ENCODE peak calls at places on chromosome 13, in ten cellular contexts. One of them, this sample, is unnamed.
A peak's percentile ranks its signal among the peaks of the same experiment; 100 is the strongest.

GRCh38 chr13:39417643-39418042 is 185.3 kb downstream of the LHFPL6 start:
- DNase-seq in A549: no peak
- DNase-seq in brain microvascular endothelial cell: peak; percentile 74
- DNase-seq in OCI-LY7: no peak
- DNase-seq in ascending aorta: no peak
- DNase-seq in K562: no peak
- DNase-seq in endothelial cell of umbilical vein: peak; percentile 74
- DNase-seq in SJSA1: peak; percentile 81
- DNase-seq in mesenchymal stem cell: peak; percentile 80
- DNase-seq in mammary epithelial cell: peak; percentile 21
- DNase-seq in this sample: peak; percentile 42

GRCh38 chr13:73932091-73932490 is 202.1 kb downstream of the KLF12 start:
- DNase-seq in mammary epithelial cell: no peak
- DNase-seq in mesenchymal stem cell: no peak
- DNase-seq in endothelial cell of umbilical vein: no peak
- DNase-seq in SJSA1: no peak
- DNase-seq in brain microvascular endothelial cell: no peak
- DNase-seq in ascending aorta: no peak
- DNase-seq in A549: no peak
- DNase-seq in K562: no peak
- DNase-seq in OCI-LY7: no peak
- DNase-seq in this sample: no peak

GRCh38 chr13:27423333-27423732 is 1.1 kb upstream of the GTF3A start:
- DNase-seq in OCI-LY7: no peak
- DNase-seq in A549: no peak
- DNase-seq in mesenchymal stem cell: no peak
- DNase-seq in brain microvascular endothelial cell: no peak
- DNase-seq in SJSA1: no peak
- DNase-seq in ascending aorta: no peak
- DNase-seq in endothelial cell of umbilical vein: no peak
- DNase-seq in K562: peak; percentile 25
- DNase-seq in mammary epithelial cell: no peak
- DNase-seq in this sample: no peak

GRCh38 chr13:60019119-60019993 is 144.4 kb downstream of the DIAPH3 start:
- DNase-seq in K562: no peak
- DNase-seq in SJSA1: no peak
- DNase-seq in OCI-LY7: peak; percentile 3
- DNase-seq in mammary epithelial cell: peak; percentile 44
- DNase-seq in endothelial cell of umbilical vein: no peak
- DNase-seq in ascending aorta: no peak
- DNase-seq in mesenchymal stem cell: peak; percentile 37
- DNase-seq in brain microvascular endothelial cell: no peak
- DNase-seq in A549: no peak
- DNase-seq in this sample: no peak

GRCh38 chr13:109744512-109745051 is 41.8 kb downstream of the IRS2 start:
- DNase-seq in K562: peak; percentile 51
- DNase-seq in endothelial cell of umbilical vein: no peak
- DNase-seq in ascending aorta: no peak
- DNase-seq in brain microvascular endothelial cell: peak; percentile 67
- DNase-seq in mammary epithelial cell: no peak
- DNase-seq in SJSA1: peak; percentile 95
- DNase-seq in A549: no peak
- DNase-seq in OCI-LY7: no peak
- DNase-seq in mesenchymal stem cell: peak; percentile 96
- DNase-seq in this sample: peak; percentile 77

GRCh38 chr13:103386341-103386740 is 320.1 kb upstream of the SLC10A2 start:
- DNase-seq in mammary epithelial cell: peak; percentile 59
- DNase-seq in K562: no peak
- DNase-seq in endothelial cell of umbilical vein: no peak
- DNase-seq in ascending aorta: no peak
- DNase-seq in mesenchymal stem cell: peak; percentile 14
- DNase-seq in SJSA1: no peak
- DNase-seq in brain microvascular endothelial cell: peak; percentile 88
- DNase-seq in OCI-LY7: no peak
- DNase-seq in A549: no peak
- DNase-seq in this sample: peak; percentile 53

GRCh38 chr13:110109910-110110309 is 197.0 kb downstream of the COL4A1 start:
- DNase-seq in mesenchymal stem cell: peak; percentile 91
- DNase-seq in brain microvascular endothelial cell: peak; percentile 90
- DNase-seq in ascending aorta: no peak
- DNase-seq in endothelial cell of umbilical vein: no peak
- DNase-seq in mammary epithelial cell: peak; percentile 81
- DNase-seq in SJSA1: peak; percentile 89
- DNase-seq in A549: no peak
- DNase-seq in OCI-LY7: no peak
- DNase-seq in K562: no peak
- DNase-seq in this sample: peak; percentile 93

GRCh38 chr13:37076818-37077217 is 17.3 kb upstream of the SUPT20H start:
- DNase-seq in mammary epithelial cell: no peak
- DNase-seq in SJSA1: no peak
- DNase-seq in ascending aorta: no peak
- DNase-seq in K562: no peak
- DNase-seq in OCI-LY7: no peak
- DNase-seq in mesenchymal stem cell: no peak
- DNase-seq in A549: no peak
- DNase-seq in brain microvascular endothelial cell: no peak
- DNase-seq in endothelial cell of umbilical vein: no peak
- DNase-seq in this sample: no peak

GRCh38 chr13:84296386-84296785 is 414.1 kb upstream of the SLITRK1 start:
- DNase-seq in A549: no peak
- DNase-seq in mammary epithelial cell: no peak
- DNase-seq in ascending aorta: no peak
- DNase-seq in mesenchymal stem cell: no peak
- DNase-seq in SJSA1: no peak
- DNase-seq in K562: no peak
- DNase-seq in endothelial cell of umbilical vein: no peak
- DNase-seq in brain microvascular endothelial cell: no peak
- DNase-seq in OCI-LY7: no peak
- DNase-seq in this sample: no peak

GRCh38 chr13:51768378-51768921 is 35.5 kb downstream of the DHRS12 start:
- DNase-seq in brain microvascular endothelial cell: no peak
- DNase-seq in mesenchymal stem cell: no peak
- DNase-seq in SJSA1: no peak
- DNase-seq in endothelial cell of umbilical vein: no peak
- DNase-seq in K562: no peak
- DNase-seq in OCI-LY7: no peak
- DNase-seq in A549: no peak
- DNase-seq in ascending aorta: no peak
- DNase-seq in mammary epithelial cell: no peak
- DNase-seq in this sample: no peak

GRCh38 chr13:113006660-113007059 is 37.6 kb downstream of the MCF2L start:
- DNase-seq in OCI-LY7: no peak
- DNase-seq in ascending aorta: no peak
- DNase-seq in K562: no peak
- DNase-seq in mesenchymal stem cell: no peak
- DNase-seq in brain microvascular endothelial cell: no peak
- DNase-seq in SJSA1: no peak
- DNase-seq in A549: no peak
- DNase-seq in mammary epithelial cell: no peak
- DNase-seq in endothelial cell of umbilical vein: no peak
- DNase-seq in this sample: no peak

GRCh38 chr13:60165391-60166099 is 1.8 kb upstream of the DIAPH3 start:
- DNase-seq in brain microvascular endothelial cell: no peak
- DNase-seq in SJSA1: no peak
- DNase-seq in mesenchymal stem cell: no peak
- DNase-seq in ascending aorta: no peak
- DNase-seq in endothelial cell of umbilical vein: no peak
- DNase-seq in A549: no peak
- DNase-seq in K562: peak; percentile 19
- DNase-seq in OCI-LY7: no peak
- DNase-seq in mammary epithelial cell: no peak
- DNase-seq in this sample: no peak

GRCh38 chr13:43272866-43273265 is 249.5 kb downstream of the DNAJC15 start:
- DNase-seq in A549: no peak
- DNase-seq in OCI-LY7: no peak
- DNase-seq in brain microvascular endothelial cell: no peak
- DNase-seq in endothelial cell of umbilical vein: no peak
- DNase-seq in mammary epithelial cell: no peak
- DNase-seq in mesenchymal stem cell: no peak
- DNase-seq in ascending aorta: no peak
- DNase-seq in SJSA1: no peak
- DNase-seq in K562: no peak
- DNase-seq in this sample: no peak

GRCh38 chr13:61255035-61255796 is 160.4 kb downstream of the PCDH20 start:
- DNase-seq in endothelial cell of umbilical vein: peak; percentile 6
- DNase-seq in SJSA1: no peak
- DNase-seq in mammary epithelial cell: no peak
- DNase-seq in brain microvascular endothelial cell: no peak
- DNase-seq in A549: no peak
- DNase-seq in K562: no peak
- DNase-seq in ascending aorta: no peak
- DNase-seq in OCI-LY7: peak; percentile 1
- DNase-seq in mesenchymal stem cell: no peak
- DNase-seq in this sample: no peak

GRCh38 chr13:108496364-108497215 is 132.8 kb upstream of the MYO16 start:
- DNase-seq in mesenchymal stem cell: peak; percentile 9
- DNase-seq in endothelial cell of umbilical vein: no peak
- DNase-seq in mammary epithelial cell: no peak
- DNase-seq in A549: no peak
- DNase-seq in ascending aorta: no peak
- DNase-seq in K562: peak; percentile 11
- DNase-seq in OCI-LY7: no peak
- DNase-seq in SJSA1: no peak
- DNase-seq in brain microvascular endothelial cell: no peak
- DNase-seq in this sample: no peak

GRCh38 chr13:77574076-77574475 is 38.6 kb downstream of the SCEL start:
- DNase-seq in K562: no peak
- DNase-seq in ascending aorta: no peak
- DNase-seq in mesenchymal stem cell: no peak
- DNase-seq in OCI-LY7: no peak
- DNase-seq in endothelial cell of umbilical vein: no peak
- DNase-seq in A549: no peak
- DNase-seq in brain microvascular endothelial cell: no peak
- DNase-seq in SJSA1: no peak
- DNase-seq in mammary epithelial cell: no peak
- DNase-seq in this sample: no peak

GRCh38 chr13:77740931-77741586 is 43.6 kb downstream of the SLAIN1 start:
- DNase-seq in K562: no peak
- DNase-seq in brain microvascular endothelial cell: no peak
- DNase-seq in A549: no peak
- DNase-seq in SJSA1: no peak
- DNase-seq in mammary epithelial cell: no peak
- DNase-seq in OCI-LY7: no peak
- DNase-seq in endothelial cell of umbilical vein: no peak
- DNase-seq in ascending aorta: no peak
- DNase-seq in mesenchymal stem cell: no peak
- DNase-seq in this sample: no peak

GRCh38 chr13:75050419-75051066 is 431.4 kb downstream of the TBC1D4 start:
- DNase-seq in ascending aorta: no peak
- DNase-seq in A549: no peak
- DNase-seq in SJSA1: no peak
- DNase-seq in endothelial cell of umbilical vein: no peak
- DNase-seq in mammary epithelial cell: no peak
- DNase-seq in brain microvascular endothelial cell: peak; percentile 37
- DNase-seq in K562: no peak
- DNase-seq in mesenchymal stem cell: peak; percentile 14
- DNase-seq in OCI-LY7: no peak
- DNase-seq in this sample: peak; percentile 26

GRCh38 chr13:44969858-44970484 is 19.3 kb downstream of the NUFIP1 start:
- DNase-seq in SJSA1: no peak
- DNase-seq in K562: peak; percentile 28
- DNase-seq in mammary epithelial cell: peak; percentile 28
- DNase-seq in A549: peak; percentile 13
- DNase-seq in mesenchymal stem cell: peak; percentile 72
- DNase-seq in brain microvascular endothelial cell: peak; percentile 52
- DNase-seq in ascending aorta: no peak
- DNase-seq in endothelial cell of umbilical vein: peak; percentile 66
- DNase-seq in OCI-LY7: peak; percentile 32
- DNase-seq in this sample: peak; percentile 11

GRCh38 chr13:93216122-93216521 is 10.5 kb upstream of the GPC6 start:
- DNase-seq in SJSA1: no peak
- DNase-seq in A549: no peak
- DNase-seq in OCI-LY7: no peak
- DNase-seq in brain microvascular endothelial cell: no peak
- DNase-seq in endothelial cell of umbilical vein: no peak
- DNase-seq in mesenchymal stem cell: no peak
- DNase-seq in ascending aorta: no peak
- DNase-seq in mammary epithelial cell: no peak
- DNase-seq in K562: no peak
- DNase-seq in this sample: no peak
- H3K4me3 ChIP-seq in SJSA1: no peak overlapping the region
- H3K4me3 ChIP-seq in A549: no peak overlapping the region
- H3K4me3 ChIP-seq in OCI-LY7: no peak overlapping the region
- H3K4me3 ChIP-seq in brain microvascular endothelial cell: no peak overlapping the region
- H3K4me3 ChIP-seq in endothelial cell of umbilical vein: no peak overlapping the region
- H3K4me3 ChIP-seq in mesenchymal stem cell: no peak overlapping the region
- H3K4me3 ChIP-seq in ascending aorta: no peak overlapping the region
- H3K4me3 ChIP-seq in mammary epithelial cell: no peak overlapping the region
- H3K4me3 ChIP-seq in K562: no peak overlapping the region
- H3K4me3 ChIP-seq in this sample: no peak overlapping the region

GRCh38 chr13:28533049-28533436 is 38.1 kb upstream of the FLT1 start:
- DNase-seq in ascending aorta: no peak
- DNase-seq in OCI-LY7: no peak
- DNase-seq in mesenchymal stem cell: peak; percentile 46
- DNase-seq in SJSA1: no peak
- DNase-seq in brain microvascular endothelial cell: no peak
- DNase-seq in A549: no peak
- DNase-seq in K562: no peak
- DNase-seq in endothelial cell of umbilical vein: no peak
- DNase-seq in mammary epithelial cell: no peak
- DNase-seq in this sample: no peak
- H3K4me3 ChIP-seq in ascending aorta: peak overlapping the region; percentile 68
- H3K4me3 ChIP-seq in OCI-LY7: no peak overlapping the region
- H3K4me3 ChIP-seq in mesenchymal stem cell: peak overlapping the region; percentile 62
- H3K4me3 ChIP-seq in SJSA1: peak overlapping the region; percentile 55
- H3K4me3 ChIP-seq in brain microvascular endothelial cell: peak overlapping the region; percentile 51
- H3K4me3 ChIP-seq in A549: peak overlapping the region; percentile 42
- H3K4me3 ChIP-seq in K562: peak overlapping the region; percentile 53
- H3K4me3 ChIP-seq in endothelial cell of umbilical vein: peak overlapping the region; percentile 45
- H3K4me3 ChIP-seq in mammary epithelial cell: no peak overlapping the region
- H3K4me3 ChIP-seq in this sample: peak overlapping the region; percentile 44

DNA sequence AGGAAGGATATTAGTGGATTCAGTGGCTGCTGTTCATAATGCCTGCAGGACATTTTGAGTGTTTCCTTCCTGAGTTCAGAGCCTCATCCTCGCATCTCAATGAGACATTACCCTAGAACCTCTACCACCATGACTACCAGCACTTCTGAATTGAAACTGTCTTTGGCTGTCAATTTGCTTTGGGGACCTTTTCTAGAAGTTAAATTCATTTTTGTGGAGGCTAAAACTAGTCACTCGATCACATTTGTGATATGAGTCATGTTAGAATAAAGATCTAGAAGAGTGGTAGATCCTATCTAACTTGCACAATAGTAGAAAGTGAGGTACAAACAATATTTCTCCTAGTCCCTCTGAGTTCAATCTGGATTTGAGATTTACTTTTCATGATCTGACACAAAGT is 124.9 kb downstream of the KCNRG start:
- DNase-seq in brain microvascular endothelial cell: no peak
- DNase-seq in OCI-LY7: peak; percentile 30
- DNase-seq in SJSA1: no peak
- DNase-seq in ascending aorta: no peak
- DNase-seq in endothelial cell of umbilical vein: no peak
- DNase-seq in A549: no peak
- DNase-seq in mesenchymal stem cell: no peak
- DNase-seq in K562: no peak
- DNase-seq in mammary epithelial cell: no peak
- DNase-seq in this sample: no peak
- H3K4me3 ChIP-seq in brain microvascular endothelial cell: no peak overlapping the region
- H3K4me3 ChIP-seq in OCI-LY7: no peak overlapping the region
- H3K4me3 ChIP-seq in SJSA1: no peak overlapping the region
- H3K4me3 ChIP-seq in ascending aorta: peak overlapping the region; percentile 1
- H3K4me3 ChIP-seq in endothelial cell of umbilical vein: no peak overlapping the region
- H3K4me3 ChIP-seq in A549: no peak overlapping the region
- H3K4me3 ChIP-seq in mesenchymal stem cell: no peak overlapping the region
- H3K4me3 ChIP-seq in K562: no peak overlapping the region
- H3K4me3 ChIP-seq in mammary epithelial cell: no peak overlapping the region
- H3K4me3 ChIP-seq in this sample: no peak overlapping the region

GRCh38 chr13:114099191-114099590 is 33.2 kb downstream of the RASA3 start:
- DNase-seq in K562: peak; percentile 64
- DNase-seq in mammary epithelial cell: peak; percentile 49
- DNase-seq in ascending aorta: peak; percentile 79
- DNase-seq in OCI-LY7: no peak
- DNase-seq in SJSA1: peak; percentile 96
- DNase-seq in A549: peak; percentile 68
- DNase-seq in brain microvascular endothelial cell: peak; percentile 94
- DNase-seq in endothelial cell of umbilical vein: no peak
- DNase-seq in mesenchymal stem cell: peak; percentile 99
- DNase-seq in this sample: peak; percentile 83
- H3K4me3 ChIP-seq in K562: no peak overlapping the region
- H3K4me3 ChIP-seq in mammary epithelial cell: no peak overlapping the region
- H3K4me3 ChIP-seq in ascending aorta: peak overlapping the region; percentile 25
- H3K4me3 ChIP-seq in OCI-LY7: no peak overlapping the region
- H3K4me3 ChIP-seq in SJSA1: no peak overlapping the region
- H3K4me3 ChIP-seq in A549: no peak overlapping the region
- H3K4me3 ChIP-seq in brain microvascular endothelial cell: no peak overlapping the region
- H3K4me3 ChIP-seq in endothelial cell of umbilical vein: no peak overlapping the region
- H3K4me3 ChIP-seq in mesenchymal stem cell: no peak overlapping the region
- H3K4me3 ChIP-seq in this sample: no peak overlapping the region

This sample was measured in skeletal muscle cell.